ENCODE peak calls at places on chromosomes 12 and 14, in five cellular contexts. W, E, O, Z and N are unnamed samples.
A peak's percentile ranks its signal among the peaks of the same experiment; 100 is the strongest.

GRCh38 chr12:50302686-50303085 is 19.4 kb upstream of the LIMA1 start:
- DNase-seq in W (no peak), E (peak; percentile 77), O (no peak), Z (no peak), N (peak; percentile 38)

GRCh38 chr14:98138666-98139065 is 1133.3 kb downstream of the BCL11B start:
- DNase-seq in W (no peak), E (no peak), O (no peak), Z (peak; percentile 79), N (no peak)

GRCh38 chr14:92462568-92462967 is 51.0 kb upstream of the RIN3 start:
- DNase-seq in W (no peak), E (no peak), O (no peak), Z (no peak), N (no peak)

GRCh38 chr12:24997970-24998582 is 49.2 kb upstream of the BCAT1 start:
- DNase-seq in W (no peak), E (peak; percentile 68), O (no peak), Z (peak; percentile 87), N (peak; percentile 42)

GRCh38 chr12:52837341-52837741 is 3.2 kb upstream of the KRT79 start:
- DNase-seq in W (no peak), E (peak; percentile 55), O (no peak), Z (peak; percentile 54), N (peak; percentile 82)

GRCh38 chr12:96908170-96908675 is 1.2 kb downstream of the NEDD1 start:
- DNase-seq in W (no peak), E (no peak), O (no peak), Z (peak; percentile 33), N (no peak)

GRCh38 chr14:51448831-51449665 is 202.7 kb upstream of the FRMD6 start:
- DNase-seq in W (no peak), E (peak; percentile 95), O (peak; percentile 65), Z (no peak), N (peak; percentile 31)

GRCh38 chr14:60485600-60486251 is at the start of gene C14orf39:
- DNase-seq in W (no peak), E (peak; percentile 41), O (no peak), Z (no peak), N (peak; percentile 1)

GRCh38 chr12:84862190-84862589 is 50.4 kb downstream of the SLC6A15 start:
- DNase-seq in W (no peak), E (no peak), O (no peak), Z (no peak), N (peak; percentile 63)

GRCh38 chr12:125310461-125310860 is 245.2 kb downstream of the AACS start:
- DNase-seq in W (no peak), E (no peak), O (no peak), Z (no peak), N (no peak)

GRCh38 chr14:75297417-75298040 is 18.9 kb downstream of the FOS start:
- DNase-seq in W (no peak), E (no peak), O (no peak), Z (no peak), N (no peak)

GRCh38 chr14:57831981-57832380 is 33.9 kb downstream of the SLC35F4 start:
- DNase-seq in W (no peak), E (no peak), O (no peak), Z (peak; percentile 27), N (no peak)

GRCh38 chr12:32292175-32292574 is 107.2 kb upstream of the FGD4 start:
- DNase-seq in W (no peak), E (no peak), O (no peak), Z (no peak), N (no peak)

GRCh38 chr12:57771271-57771872 is 533 bp downstream of the METTL1 start:
- DNase-seq in W (peak; percentile 81), E (peak; percentile 89), O (peak; percentile 89), Z (peak; percentile 91), N (peak; percentile 93)

GRCh38 chr14:65098586-65098985 is 3.7 kb downstream of the MAX start:
- DNase-seq in W (no peak), E (no peak), O (no peak), Z (peak; percentile 55), N (peak; percentile 75)

GRCh38 chr14:23013056-23014054 is 3.4 kb upstream of the C14orf93 start:
- DNase-seq in W (no peak), E (no peak), O (no peak), Z (no peak), N (no peak)

GRCh38 chr12:46609281-46609623 is 216.5 kb downstream of the SLC38A4 start:
- DNase-seq in W (no peak), E (no peak), O (no peak), Z (peak; percentile 25), N (no peak)

GRCh38 chr14:99790978-99791376 is 2.2 kb upstream of the EML1 start:
- DNase-seq in W (no peak), E (no peak), O (peak; percentile 87), Z (no peak), N (no peak)

GRCh38 chr12:105317942-105318614 is 12.4 kb upstream of the C12orf75 start:
- DNase-seq in W (no peak), E (no peak), O (no peak), Z (no peak), N (no peak)

GRCh38 chr12:56158926-56159461 is 835 bp downstream of the MYL6 start:
- DNase-seq in W (peak; percentile 81), E (peak; percentile 79), O (peak; percentile 69), Z (peak; percentile 59), N (peak; percentile 76)

GRCh38 chr12:1853716-1854115 is 33.4 kb downstream of the LRTM2 start:
- DNase-seq in W (no peak), E (no peak), O (peak; percentile 31), Z (no peak), N (no peak)

GRCh38 chr14:51848120-51848519 is 12.3 kb upstream of the GNG2 start:
- DNase-seq in W (no peak), E (no peak), O (no peak), Z (peak; percentile 60), N (no peak)

GRCh38 chr14:105282098-105282725 is 18.6 kb downstream of the BRF1 start:
- DNase-seq in W (no peak), E (no peak), O (no peak), Z (no peak), N (no peak)
- TF ChIP-seq CTCF in W (no peak), E (no peak), O (no peak), Z (no peak), N (no peak)

GRCh38 chr12:58883576-58884334 is 36.5 kb downstream of the LRIG3 start:
- DNase-seq in W (no peak), E (no peak), O (no peak), Z (peak; percentile 18), N (no peak)
- H3K4me3 ChIP-seq in W (no peak overlapping the region), E (no peak overlapping the region), O (no peak overlapping the region), Z (no peak overlapping the region), N (no peak overlapping the region)

GRCh38 chr12:12007713-12008231 is 63.0 kb upstream of the BCL2L14 start:
- DNase-seq in W (no peak), E (no peak), O (no peak), Z (no peak), N (no peak)

GRCh38 chr12:12007001-12007712 is 63.6 kb upstream of the BCL2L14 start:
- DNase-seq in W (no peak), E (no peak), O (no peak), Z (peak; percentile 79), N (no peak)

GRCh38 chr12:12008931-12009611 is 61.7 kb upstream of the BCL2L14 start:
- DNase-seq in W (no peak), E (peak; percentile 21), O (no peak), Z (peak; percentile 81), N (peak; percentile 29)

GRCh38 chr12:12010277-12011031 is 60.3 kb upstream of the BCL2L14 start:
- DNase-seq in W (no peak), E (peak; percentile 8), O (no peak), Z (peak; percentile 93), N (peak; percentile 75)

DNA sequence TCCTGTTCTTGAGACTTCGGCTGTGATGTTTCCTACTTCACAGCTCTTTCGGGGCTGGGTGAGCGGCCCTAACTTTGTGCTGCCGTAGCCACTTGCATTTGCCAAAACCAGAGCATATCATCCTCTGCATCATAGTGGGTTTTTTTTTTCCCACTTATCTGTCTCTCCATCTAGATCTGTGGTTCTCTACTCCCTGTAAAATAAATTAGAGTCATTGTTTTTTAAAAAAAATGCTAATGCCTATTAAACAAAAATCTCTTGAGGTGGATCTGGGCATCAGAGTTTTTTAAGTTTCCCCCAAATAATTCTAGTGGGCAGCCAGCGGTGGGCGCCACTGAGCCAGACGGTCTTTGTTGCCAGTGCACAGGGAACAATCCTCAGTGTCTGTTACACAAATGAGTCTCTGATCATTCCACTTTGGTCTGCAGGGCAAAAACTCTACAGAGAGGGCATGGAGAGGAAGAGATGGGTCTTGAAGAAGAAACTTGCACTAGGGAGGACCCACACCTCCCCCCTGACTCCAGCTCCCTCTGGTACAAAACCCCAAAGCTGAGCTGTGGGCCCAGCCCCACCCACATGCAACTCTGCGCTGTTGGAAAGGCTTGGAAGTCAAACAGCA is 62.4 kb upstream of the BCL2L14 start:
- DNase-seq in W (no peak), E (no peak), O (no peak), Z (peak; percentile 74), N (no peak)
- TF ChIP-seq CTCF in W (no peak), E (peak; percentile 7), O (no peak), Z (peak; percentile 62), N (peak; percentile 40)

GRCh38 chr14:33282181-33282580 is 343.5 kb downstream of the NPAS3 start:
- DNase-seq in W (no peak), E (no peak), O (no peak), Z (no peak), N (no peak)

GRCh38 chr14:33285902-33286700 is 347.4 kb downstream of the NPAS3 start:
- DNase-seq in W (no peak), E (no peak), O (no peak), Z (no peak), N (no peak)

GRCh38 chr14:33279865-33280264 is 341.2 kb downstream of the NPAS3 start:
- DNase-seq in W (no peak), E (no peak), O (no peak), Z (no peak), N (no peak)

GRCh38 chr14:33280646-33281045 is 342.0 kb downstream of the NPAS3 start:
- DNase-seq in W (no peak), E (no peak), O (no peak), Z (no peak), N (no peak)

GRCh38 chr14:33282811-33283210 is 344.1 kb downstream of the NPAS3 start:
- DNase-seq in W (no peak), E (no peak), O (no peak), Z (no peak), N (no peak)
- H3K4me3 ChIP-seq in W (no peak overlapping the region), E (no peak overlapping the region), O (no peak overlapping the region), Z (no peak overlapping the region), N (no peak overlapping the region)